ENCODE peak calls at places on chromosomes 13 and 19, in five cellular contexts. Y is osteocyte; L is fibroblast of pulmonary artery; K is uterus; J is CD4-positive, alpha-beta T cell. M is an unnamed sample.

GRCh38 chr13:99873141-99873540 is 98.4 kb downstream of the ZIC5 start:
- DNase-seq in Y (no peak), L (no peak), K (no peak), J (no peak), M (no peak)

GRCh38 chr19:54312436-54313362 is at the start of gene LILRA5:
- DNase-seq in Y (no peak), L (no peak), K (no peak), J (no peak), M (no peak)

GRCh38 chr13:36919206-36919832 is 719 bp downstream of the SMAD9 start:
- DNase-seq in Y (no peak), L (peak; percentile 17), K (peak; percentile 34), J (no peak), M (no peak)

GRCh38 chr13:77429320-77430142 is 102.6 kb upstream of the MYCBP2 start:
- DNase-seq in Y (no peak), L (no peak), K (no peak), J (no peak), M (no peak)

GRCh38 chr19:12786149-12786870 is 5.0 kb upstream of the JUNB start:
- DNase-seq in Y (no peak), L (no peak), K (no peak), J (no peak), M (peak; percentile 66)

GRCh38 chr19:12603714-12604113 is 6.9 kb downstream of the ZNF490 start:
- DNase-seq in Y (no peak), L (no peak), K (no peak), J (no peak), M (no peak)

GRCh38 chr19:8489591-8490394 is 12.6 kb downstream of the PRAM1 start:
- DNase-seq in Y (no peak), L (no peak), K (no peak), J (no peak), M (no peak)

GRCh38 chr13:33875658-33876401 is 57.9 kb downstream of the RFC3 start:
- DNase-seq in Y (no peak), L (no peak), K (no peak), J (no peak), M (no peak)

GRCh38 chr13:99650410-99650809 is 149.1 kb downstream of the TM9SF2 start:
- DNase-seq in Y (peak; percentile 25), L (no peak), K (no peak), J (no peak), M (no peak)

GRCh38 chr19:23378948-23379347 is 16.3 kb downstream of the ZNF91 start:
- DNase-seq in Y (no peak), L (no peak), K (no peak), J (no peak), M (no peak)

GRCh38 chr13:29591310-29591709 is 4.2 kb downstream of the SLC7A1 start:
- DNase-seq in Y (no peak), L (no peak), K (no peak), J (no peak), M (no peak)

GRCh38 chr13:112442483-112443090 is 66.4 kb downstream of the SPACA7 start:
- DNase-seq in Y (peak; percentile 71), L (peak; percentile 10), K (no peak), J (no peak), M (no peak)

GRCh38 chr19:57465680-57466381 is 8.9 kb upstream of the VN1R1 start:
- DNase-seq in Y (no peak), L (peak; percentile 53), K (no peak), J (no peak), M (no peak)

GRCh38 chr13:29761160-29761559 is 89.3 kb downstream of the UBL3 start:
- DNase-seq in Y (no peak), L (no peak), K (no peak), J (no peak), M (no peak)

GRCh38 chr13:30241537-30241936 is 65.8 kb downstream of the KATNAL1 start:
- DNase-seq in Y (no peak), L (peak; percentile 42), K (no peak), J (no peak), M (no peak)

DNA sequence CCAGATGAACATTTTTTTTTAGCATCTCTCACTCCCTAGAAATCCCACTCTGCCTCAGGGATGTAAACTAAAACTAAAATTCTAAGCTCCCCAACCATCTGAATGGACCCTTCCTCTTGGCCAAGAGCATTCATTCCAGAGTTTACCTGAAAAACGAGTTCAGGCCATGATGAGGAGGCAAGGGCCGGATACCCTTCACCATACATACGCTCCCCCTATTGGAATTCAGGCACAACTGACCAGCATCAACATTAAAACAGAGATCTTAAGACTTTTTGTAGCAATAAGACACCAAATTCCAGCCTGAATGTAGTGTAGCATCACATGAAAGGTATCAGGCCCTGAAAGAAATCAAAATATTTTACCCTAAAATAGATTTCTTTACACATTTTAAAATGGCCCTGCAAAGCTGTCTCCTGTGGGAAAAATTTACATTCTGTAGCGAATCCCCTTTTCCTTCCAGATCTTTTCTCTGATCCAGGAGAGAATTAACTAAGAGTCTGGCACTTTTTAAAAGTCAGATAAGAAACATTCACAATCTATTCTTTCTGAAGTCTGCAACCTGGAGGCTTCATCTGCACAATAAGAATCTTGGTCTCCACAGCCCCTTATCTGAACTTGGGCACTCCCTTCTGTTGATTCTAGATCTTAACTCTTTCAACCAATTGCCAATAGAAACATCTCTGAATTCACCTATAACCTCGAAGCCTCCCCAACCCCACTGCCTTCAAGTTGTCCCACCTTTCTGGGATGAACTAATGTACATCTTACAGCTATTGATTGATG is 888.5 kb downstream of the UQCRFS1 start:
- DNase-seq in Y (no peak), L (no peak), K (no peak), J (no peak), M (no peak)
- TF ChIP-seq CTCF in Y (no peak), L (peak; percentile 17), K (no peak), J (no peak), M (no peak)

DNA sequence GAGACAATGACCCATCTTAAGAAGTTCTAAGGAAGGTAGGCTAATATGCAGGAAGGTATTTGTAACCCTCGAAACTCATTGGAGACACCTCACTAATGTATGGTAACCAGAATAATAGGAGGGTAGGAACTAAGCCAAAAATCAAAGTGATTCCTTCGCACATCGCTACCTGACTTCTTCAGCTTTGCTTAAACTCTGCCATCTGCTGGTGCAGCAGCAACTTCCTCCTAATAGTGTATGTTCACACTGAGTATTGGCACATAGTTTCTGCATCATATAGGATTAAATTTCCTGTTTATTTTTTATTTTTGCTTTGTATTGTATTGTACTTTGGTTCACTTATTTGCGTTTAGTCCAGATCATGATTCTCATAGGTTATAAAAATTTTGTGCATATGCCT is 676.2 kb downstream of the GPC5 start:
- DNase-seq in Y (no peak), L (peak; percentile 11), K (no peak), J (no peak), M (no peak)
- TF ChIP-seq CTCF in Y (peak; percentile 53), L (peak; percentile 37), K (no peak), J (no peak), M (peak; percentile 52)

DNA sequence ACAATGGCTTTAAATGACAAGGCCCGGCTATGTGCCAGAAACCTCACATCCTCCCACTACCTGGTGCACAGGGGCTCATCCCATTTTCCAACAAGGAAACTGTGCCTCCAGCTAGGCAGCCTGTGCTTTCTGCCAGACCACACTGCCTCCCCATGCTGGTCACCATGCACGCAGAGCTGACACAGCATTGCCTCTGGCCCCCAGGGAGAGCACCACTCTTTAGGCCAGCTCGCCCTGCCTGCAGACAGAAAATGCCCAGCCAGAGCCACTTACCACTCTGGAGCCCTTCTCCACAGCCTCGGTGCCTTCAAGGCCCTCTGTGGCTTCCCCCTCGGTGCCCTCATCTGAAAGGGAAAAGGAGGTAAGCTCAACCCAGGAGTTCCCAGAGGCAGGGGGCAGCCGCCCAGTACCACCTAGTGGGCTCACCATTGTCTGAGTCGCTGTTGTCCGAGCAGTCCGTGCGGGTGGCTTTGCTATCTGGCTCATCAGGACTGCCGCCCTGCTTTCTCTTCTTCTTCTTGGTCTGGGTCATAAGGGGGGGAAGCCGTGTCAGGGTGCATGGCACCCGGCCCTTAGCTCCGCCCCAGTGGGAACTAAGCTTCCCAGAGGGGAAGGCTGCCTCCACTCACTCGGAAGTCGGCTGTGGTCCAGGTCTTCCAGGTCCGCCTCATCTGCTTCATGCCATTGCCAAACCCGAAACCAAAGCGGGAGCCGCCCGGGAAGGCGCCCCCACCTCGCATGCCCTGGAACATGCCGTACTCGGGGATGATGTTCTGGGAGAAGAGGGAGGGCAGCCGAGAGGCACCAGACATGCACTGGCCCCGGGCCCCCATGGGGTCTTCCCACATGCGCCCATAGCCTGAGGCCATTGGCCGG is 18.0 kb downstream of the AKAP8L start:
- DNase-seq in Y (no peak), L (no peak), K (peak; percentile 42), J (no peak), M (peak; percentile 49)
- TF ChIP-seq CTCF in Y (no peak), L (no peak), K (no peak), J (no peak), M (no peak)

GRCh38 chr19:40192758-40193586 is 1.7 kb downstream of the MAP3K10 start:
- DNase-seq in Y (no peak), L (no peak), K (no peak), J (no peak), M (no peak)

GRCh38 chr19:40190891-40191835 is at the start of gene MAP3K10:
- DNase-seq in Y (peak; percentile 88), L (peak; percentile 60), K (peak; percentile 68), J (peak; percentile 67), M (peak; percentile 72)

GRCh38 chr19:40193587-40193849 is 2.3 kb downstream of the MAP3K10 start:
- DNase-seq in Y (no peak), L (peak; percentile 19), K (no peak), J (no peak), M (no peak)

GRCh38 chr19:40191836-40192646 is 815 bp downstream of the MAP3K10 start:
- DNase-seq in Y (no peak), L (peak; percentile 25), K (no peak), J (peak; percentile 4), M (no peak)
- TF ChIP-seq CTCF in Y (no peak), L (no peak), K (no peak), J (no peak), M (no peak)

GRCh38 chr19:3968556-3969434 is 2.1 kb downstream of the DAPK3 start:
- DNase-seq in Y (peak; percentile 96), L (peak; percentile 100), K (peak; percentile 97), J (no peak), M (no peak)
- TF ChIP-seq CTCF in Y (no peak), L (no peak), K (no peak), J (no peak), M (no peak)

GRCh38 chr13:84912720-84913119 is 886.5 kb downstream of the SLITRK6 start:
- DNase-seq in Y (no peak), L (no peak), K (no peak), J (no peak), M (no peak)

GRCh38 chr13:84917252-84917878 is 881.9 kb downstream of the SLITRK6 start:
- DNase-seq in Y (no peak), L (peak; percentile 54), K (no peak), J (no peak), M (no peak)
- TF ChIP-seq CTCF in Y (peak; percentile 62), L (peak; percentile 33), K (peak; percentile 31), J (no peak), M (peak; percentile 65)

DNA sequence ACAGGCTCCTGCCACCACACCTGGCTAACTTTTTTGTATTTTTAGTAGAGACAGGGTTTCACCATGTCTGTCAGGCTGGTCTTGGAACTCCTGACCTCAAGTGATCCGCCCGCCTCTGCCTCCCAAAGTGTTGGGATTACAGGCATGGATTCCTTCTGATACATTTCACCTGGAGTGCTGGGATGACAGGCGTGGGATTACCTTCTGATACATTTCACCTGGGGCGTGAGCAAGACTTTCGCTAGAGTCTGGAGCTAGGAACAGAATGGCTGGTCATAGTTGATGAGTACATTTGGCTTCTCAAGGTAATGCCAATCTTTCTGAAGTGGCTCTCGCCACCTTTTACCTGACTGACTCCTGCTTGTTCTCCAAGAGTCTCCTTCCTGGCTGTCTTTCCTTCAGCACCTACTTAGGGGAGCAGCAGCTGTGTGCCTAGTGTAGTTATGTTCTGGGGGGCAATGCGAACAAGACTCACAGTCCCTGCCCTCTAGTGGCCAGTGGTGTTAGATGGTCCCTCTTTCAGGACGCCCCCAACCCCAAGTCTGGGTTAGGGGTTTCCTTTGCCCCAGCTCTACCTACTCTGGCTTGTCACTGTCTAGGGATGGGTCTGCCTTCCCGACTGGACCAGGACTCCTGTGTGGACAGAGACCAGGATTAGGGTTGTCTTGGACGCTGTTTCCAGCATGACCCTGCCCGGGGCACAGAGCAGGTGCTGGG is 19.3 kb downstream of the PPP1R37 start:
- DNase-seq in Y (no peak), L (no peak), K (no peak), J (no peak), M (no peak)
- TF ChIP-seq CTCF in Y (no peak), L (no peak), K (no peak), J (no peak), M (no peak)